ENCODE peak calls at places on chromosomes 6 and 20, in five cellular contexts. Y, B, U, Z and G are unnamed samples.
A peak's percentile ranks its signal among the peaks of the same experiment; 100 is the strongest.

GRCh38 chr20:13226367-13226766 is 5.3 kb downstream of the ISM1 start:
- DNase-seq in Y (no peak), B (no peak), U (no peak), Z (no peak), G (no peak)

GRCh38 chr6:85923013-85923430 is 280.3 kb upstream of the SYNCRIP start:
- DNase-seq in Y (peak; percentile 44), B (peak; percentile 17), U (no peak), Z (no peak), G (peak; percentile 40)

GRCh38 chr6:134675110-134676038 is 274.5 kb downstream of the ALDH8A1 start:
- DNase-seq in Y (no peak), B (no peak), U (no peak), Z (no peak), G (no peak)

GRCh38 chr6:34809914-34810882 is 18.3 kb downstream of the BLTP3A start:
- DNase-seq in Y (no peak), B (no peak), U (no peak), Z (no peak), G (no peak)

GRCh38 chr20:31449511-31450128 is 9.2 kb downstream of the DEFB123 start:
- DNase-seq in Y (no peak), B (no peak), U (no peak), Z (no peak), G (no peak)

GRCh38 chr6:163309491-163310026 is 105.0 kb upstream of the QKI start:
- DNase-seq in Y (no peak), B (no peak), U (no peak), Z (no peak), G (no peak)

GRCh38 chr6:7150381-7151064 is 42.8 kb downstream of the RREB1 start:
- DNase-seq in Y (no peak), B (no peak), U (no peak), Z (no peak), G (no peak)

GRCh38 chr6:57207141-57207540 is 15.0 kb downstream of the RAB23 start:
- DNase-seq in Y (no peak), B (no peak), U (no peak), Z (no peak), G (no peak)

GRCh38 chr6:168060521-168060931 is 18.5 kb downstream of the FRMD1 start:
- DNase-seq in Y (no peak), B (peak; percentile 41), U (peak; percentile 80), Z (peak; percentile 80), G (peak; percentile 62)

GRCh38 chr20:10925767-10926166 is 252.0 kb upstream of the JAG1 start:
- DNase-seq in Y (no peak), B (no peak), U (no peak), Z (no peak), G (no peak)

GRCh38 chr20:37977786-37978185 is 55.5 kb downstream of the TTI1 start:
- DNase-seq in Y (no peak), B (no peak), U (no peak), Z (no peak), G (no peak)

GRCh38 chr20:64232794-64233193 is 22.8 kb upstream of the PCMTD2 start:
- DNase-seq in Y (no peak), B (no peak), U (no peak), Z (peak; percentile 57), G (no peak)

GRCh38 chr20:51695574-51696303 is 72.5 kb downstream of the ATP9A start:
- DNase-seq in Y (no peak), B (no peak), U (no peak), Z (no peak), G (no peak)

GRCh38 chr6:84055646-84056045 is 22.1 kb downstream of the MRAP2 start:
- DNase-seq in Y (no peak), B (no peak), U (no peak), Z (no peak), G (no peak)

GRCh38 chr6:147390909-147391536 is 117.5 kb upstream of the SAMD5 start:
- DNase-seq in Y (peak; percentile 25), B (no peak), U (no peak), Z (no peak), G (no peak)

GRCh38 chr20:17533396-17533795 is 2.2 kb upstream of the BFSP1 start:
- DNase-seq in Y (peak; percentile 39), B (peak; percentile 29), U (no peak), Z (no peak), G (peak; percentile 45)

GRCh38 chr6:81734500-81735140 is 17.9 kb downstream of the TENT5A start:
- DNase-seq in Y (no peak), B (no peak), U (no peak), Z (no peak), G (no peak)

GRCh38 chr6:168890306-168890995 is 363.2 kb downstream of the THBS2 start:
- DNase-seq in Y (no peak), B (no peak), U (no peak), Z (no peak), G (no peak)

GRCh38 chr6:10149603-10150002 is 265.3 kb downstream of the TFAP2A start:
- DNase-seq in Y (no peak), B (no peak), U (no peak), Z (no peak), G (no peak)
- H3K27ac ChIP-seq in Y (no peak overlapping the region), B (no peak overlapping the region), U (no peak overlapping the region), Z (no peak overlapping the region), G (no peak overlapping the region)

GRCh38 chr6:157273756-157274088 is 49.6 kb downstream of the TMEM242 start:
- DNase-seq in Y (peak; percentile 84), B (no peak), U (peak; percentile 62), Z (no peak), G (peak; percentile 40)
- H3K4me1 ChIP-seq in Y (peaks cover 23% of the 10 kb centered on the region), B (no peaks in the 10 kb centered on the region), U (peaks cover 24% of the 10 kb centered on the region), Z (peaks cover 13% of the 10 kb centered on the region), G (no peaks in the 10 kb centered on the region)

DNA sequence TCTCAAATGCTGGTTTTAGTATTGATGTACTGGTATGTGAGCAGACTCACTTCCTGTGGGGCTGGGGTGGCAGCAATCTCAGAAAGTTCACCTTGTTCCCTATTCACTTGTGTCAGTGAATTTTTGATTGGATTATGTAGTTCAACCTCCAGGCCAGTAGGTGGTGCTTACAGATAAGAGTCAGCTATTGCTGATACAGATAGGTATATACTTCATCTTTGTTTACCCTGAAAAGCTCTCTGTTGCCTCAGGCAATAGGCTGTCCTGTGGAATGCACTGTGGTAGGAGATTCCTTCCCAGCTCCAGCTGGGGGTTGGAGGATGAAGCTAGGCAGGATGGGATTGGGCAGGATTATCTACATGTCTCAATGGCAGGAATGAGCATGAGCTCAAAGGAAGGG is 851.2 kb upstream of the EYS start:
- DNase-seq in Y (peak; percentile 16), B (no peak), U (no peak), Z (no peak), G (no peak)
- H3K9me3 ChIP-seq in Y (no peaks in the 10 kb centered on the region), B (no peaks in the 10 kb centered on the region), U (peaks cover 15% of the 10 kb centered on the region), Z (no peaks in the 10 kb centered on the region), G (peaks cover 1% of the 10 kb centered on the region)

GRCh38 chr6:31179042-31179386 is 8.5 kb upstream of the POU5F1 start:
- DNase-seq in Y (no peak), B (no peak), U (peak; percentile 48), Z (no peak), G (no peak)
- H3K27ac ChIP-seq in Y (no peak overlapping the region), B (no peak overlapping the region), U (peak overlapping the region; percentile 52), Z (no peak overlapping the region), G (peak overlapping the region; percentile 8)

DNA sequence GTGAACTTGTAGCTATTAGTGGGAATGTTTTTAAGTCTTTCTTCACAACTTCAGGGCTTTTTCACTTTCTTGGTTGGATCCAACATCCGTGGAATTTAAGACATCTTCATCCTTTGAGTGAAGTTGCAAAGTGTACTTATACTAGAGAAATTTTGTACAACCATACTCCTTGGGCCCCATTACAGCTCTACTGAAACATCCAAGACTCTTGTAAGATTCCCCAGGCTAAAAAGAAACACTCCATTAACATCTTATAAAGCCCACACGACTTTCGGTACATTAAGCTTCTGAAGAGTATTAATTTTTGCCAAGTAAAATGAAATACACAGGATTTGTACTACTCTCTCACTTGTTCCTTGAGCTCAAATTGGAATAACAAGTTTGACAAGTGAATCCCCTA is 5.4 kb downstream of the PCNA start:
- DNase-seq in Y (no peak), B (no peak), U (no peak), Z (no peak), G (no peak)
- H3K4me1 ChIP-seq in Y (peaks cover 51% of the 10 kb centered on the region), B (no peaks in the 10 kb centered on the region), U (peaks cover 34% of the 10 kb centered on the region), Z (peaks cover 12% of the 10 kb centered on the region), G (peaks cover 3% of the 10 kb centered on the region)